ENCODE peak calls at places on chromosomes 3 and 15, in six cellular contexts. J, A, I, L, E and U are unnamed samples.

GRCh38 chr3:128603811-128604447 is 46.7 kb downstream of the RPN1 start:
- DNase-seq in J (no peak), A (no peak), I (no peak), L (no peak), E (no peak), U (no peak)

GRCh38 chr3:21913791-21914190 is 162.8 kb upstream of the ZNF385D start:
- DNase-seq in J (no peak), A (no peak), I (no peak), L (peak; percentile 23), E (no peak), U (peak; percentile 48)

GRCh38 chr3:36600413-36600812 is 163.9 kb downstream of the DCLK3 start:
- DNase-seq in J (no peak), A (no peak), I (no peak), L (no peak), E (no peak), U (no peak)

GRCh38 chr15:44045217-44045616 is 149.9 kb downstream of the FRMD5 start:
- DNase-seq in J (no peak), A (no peak), I (no peak), L (no peak), E (no peak), U (no peak)

GRCh38 chr3:126245811-126246727 is 65.7 kb upstream of the ALDH1L1 start:
- DNase-seq in J (peak; percentile 81), A (peak; percentile 69), I (peak; percentile 61), L (peak; percentile 77), E (peak; percentile 67), U (peak; percentile 59)

GRCh38 chr3:57080171-57080570 is 19.7 kb downstream of the SPATA12 start:
- DNase-seq in J (no peak), A (no peak), I (no peak), L (no peak), E (no peak), U (no peak)

GRCh38 chr3:164903820-164904451 is 174.4 kb downstream of the SI start:
- DNase-seq in J (no peak), A (no peak), I (no peak), L (no peak), E (no peak), U (no peak)

GRCh38 chr15:101172421-101173097 is 79.3 kb downstream of the CHSY1 start:
- DNase-seq in J (no peak), A (no peak), I (no peak), L (no peak), E (no peak), U (peak; percentile 84)

GRCh38 chr3:67906256-67906655 is 251.8 kb upstream of the SUCLG2 start:
- DNase-seq in J (no peak), A (no peak), I (no peak), L (no peak), E (no peak), U (no peak)

GRCh38 chr3:196650740-196651311 is 11.3 kb downstream of the NRROS start:
- DNase-seq in J (peak; percentile 99), A (no peak), I (peak; percentile 95), L (peak; percentile 99), E (peak; percentile 73), U (no peak)

GRCh38 chr3:188274249-188274915 is 120.4 kb downstream of the LPP start:
- DNase-seq in J (peak; percentile 68), A (no peak), I (no peak), L (no peak), E (no peak), U (no peak)

GRCh38 chr3:69541059-69541471 is 155.2 kb upstream of the FRMD4B start:
- DNase-seq in J (no peak), A (no peak), I (peak; percentile 97), L (no peak), E (no peak), U (no peak)

GRCh38 chr15:51403072-51403878 is 61.8 kb downstream of the GLDN start:
- DNase-seq in J (peak; percentile 74), A (no peak), I (peak; percentile 50), L (peak; percentile 69), E (no peak), U (no peak)

GRCh38 chr15:57769266-57769665 is 62.8 kb downstream of the POLR2M start:
- DNase-seq in J (peak; percentile 87), A (no peak), I (no peak), L (peak; percentile 86), E (no peak), U (no peak)

GRCh38 chr15:45276851-45277250 is 24.8 kb downstream of the SLC28A2 start:
- DNase-seq in J (peak; percentile 49), A (no peak), I (peak; percentile 48), L (peak; percentile 38), E (no peak), U (no peak)

GRCh38 chr3:115423170-115423569 is 200.1 kb upstream of the GAP43 start:
- DNase-seq in J (peak; percentile 27), A (no peak), I (peak; percentile 6), L (no peak), E (no peak), U (no peak)

GRCh38 chr3:66442254-66443249 is 58.3 kb downstream of the LRIG1 start:
- DNase-seq in J (peak; percentile 90), A (peak; percentile 82), I (peak; percentile 83), L (peak; percentile 90), E (peak; percentile 76), U (no peak)

GRCh38 chr15:74841761-74842385 is 1.1 kb downstream of the ULK3 start:
- DNase-seq in J (no peak), A (no peak), I (no peak), L (no peak), E (no peak), U (no peak)

GRCh38 chr15:20646529-20647142 is 105.0 kb upstream of the GOLGA6L6 start:
- DNase-seq in J (no peak), A (no peak), I (no peak), L (no peak), E (no peak), U (no peak)

GRCh38 chr15:48695088-48695834 is 49.8 kb upstream of the FBN1 start:
- DNase-seq in J (peak; percentile 95), A (no peak), I (peak; percentile 78), L (peak; percentile 82), E (no peak), U (no peak)

GRCh38 chr3:35141406-35141805 is 497.9 kb upstream of the ARPP21 start:
- DNase-seq in J (no peak), A (no peak), I (no peak), L (peak; percentile 3), E (no peak), U (no peak)

GRCh38 chr3:155870945-155871745 is 695 bp downstream of the GMPS start:
- DNase-seq in J (no peak), A (peak; percentile 57), I (peak; percentile 54), L (no peak), E (peak; percentile 84), U (peak; percentile 55)

GRCh38 chr15:69722924-69723323 is 270.3 kb downstream of the RPLP1 start:
- DNase-seq in J (no peak), A (no peak), I (no peak), L (no peak), E (no peak), U (no peak)

GRCh38 chr3:27568393-27568792 is 84.2 kb upstream of the SLC4A7 start:
- DNase-seq in J (peak; percentile 80), A (no peak), I (peak; percentile 91), L (peak; percentile 74), E (peak; percentile 70), U (no peak)

GRCh38 chr3:173396191-173397041 is 1.1 kb upstream of the NLGN1 start:
- DNase-seq in J (peak; percentile 15), A (no peak), I (peak; percentile 13), L (peak; percentile 3), E (no peak), U (peak; percentile 25)

GRCh38 chr3:125257563-125257962 is 45.0 kb upstream of the SLC12A8 start:
- DNase-seq in J (no peak), A (no peak), I (no peak), L (no peak), E (no peak), U (no peak)

GRCh38 chr3:120742198-120743080 is at the start of the genes GTF2E1 and RABL3:
- DNase-seq in J (peak; percentile 100), A (peak; percentile 97), I (peak; percentile 100), L (peak; percentile 100), E (peak; percentile 96), U (peak; percentile 97)
- TF ChIP-seq CTCF in J (no peak), A (no peak), I (no peak), L (no peak), E (no peak), U (no peak)

GRCh38 chr3:171284308-171285075 is 175.7 kb downstream of the TNIK start:
- DNase-seq in J (peak; percentile 97), A (no peak), I (peak; percentile 89), L (peak; percentile 97), E (no peak), U (no peak)
- H3K4me3 ChIP-seq in J (no peak overlapping the region), A (no peak overlapping the region), I (no peak overlapping the region), L (no peak overlapping the region), E (no peak overlapping the region), U (no peak overlapping the region)

DNA sequence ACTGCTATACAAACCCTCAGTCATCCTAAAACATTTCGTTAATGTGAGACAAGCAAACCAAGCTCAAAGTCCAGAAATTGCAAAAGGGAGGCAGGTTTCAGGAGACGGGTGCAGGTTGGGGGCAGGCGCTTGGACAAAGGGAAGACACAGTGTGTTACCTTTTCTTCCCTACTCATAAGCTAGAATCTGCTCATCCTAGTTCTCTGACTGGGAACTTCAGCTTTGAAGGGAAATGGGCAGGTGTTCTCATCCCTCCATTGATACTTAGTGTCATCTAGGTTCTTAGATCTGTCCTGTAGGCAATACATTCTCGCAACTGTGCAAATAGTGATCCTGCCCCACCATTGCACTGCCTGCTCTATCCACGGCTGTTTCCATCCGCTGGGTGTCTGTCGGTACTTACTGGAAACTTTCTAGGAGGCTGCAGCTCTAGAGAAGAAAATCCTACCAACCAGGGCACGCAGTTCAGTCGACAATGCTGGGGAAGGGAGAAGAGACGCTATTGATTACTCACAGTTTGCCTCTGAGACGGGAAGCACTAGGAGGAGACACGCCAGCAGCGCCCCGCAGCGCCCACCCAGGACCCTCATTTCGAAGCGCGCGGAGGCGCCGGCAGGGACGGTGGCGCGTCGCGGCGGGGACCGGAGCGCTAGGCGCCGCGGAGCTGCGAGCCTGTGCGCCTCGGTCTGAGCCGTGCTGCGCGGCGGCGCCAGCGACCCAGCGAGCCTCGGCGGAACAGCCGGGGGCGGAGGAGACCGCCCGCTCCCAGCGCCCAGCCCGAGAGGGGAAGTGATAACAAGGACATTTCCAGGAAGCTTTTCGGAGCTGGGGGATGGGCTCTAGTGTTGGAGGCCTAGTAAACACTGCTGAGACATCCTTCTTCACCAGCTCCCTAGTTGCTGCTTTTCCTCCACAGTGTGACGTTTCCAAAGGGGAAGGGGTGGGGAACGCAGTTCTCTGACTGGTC is at the start of gene PROS1:
- DNase-seq in J (peak; percentile 91), A (peak; percentile 66), I (peak; percentile 63), L (peak; percentile 93), E (peak; percentile 93), U (peak; percentile 83)
- TF ChIP-seq CTCF in J (peak; percentile 3), A (no peak), I (peak; percentile 11), L (no peak), E (no peak), U (peak; percentile 26)

DNA sequence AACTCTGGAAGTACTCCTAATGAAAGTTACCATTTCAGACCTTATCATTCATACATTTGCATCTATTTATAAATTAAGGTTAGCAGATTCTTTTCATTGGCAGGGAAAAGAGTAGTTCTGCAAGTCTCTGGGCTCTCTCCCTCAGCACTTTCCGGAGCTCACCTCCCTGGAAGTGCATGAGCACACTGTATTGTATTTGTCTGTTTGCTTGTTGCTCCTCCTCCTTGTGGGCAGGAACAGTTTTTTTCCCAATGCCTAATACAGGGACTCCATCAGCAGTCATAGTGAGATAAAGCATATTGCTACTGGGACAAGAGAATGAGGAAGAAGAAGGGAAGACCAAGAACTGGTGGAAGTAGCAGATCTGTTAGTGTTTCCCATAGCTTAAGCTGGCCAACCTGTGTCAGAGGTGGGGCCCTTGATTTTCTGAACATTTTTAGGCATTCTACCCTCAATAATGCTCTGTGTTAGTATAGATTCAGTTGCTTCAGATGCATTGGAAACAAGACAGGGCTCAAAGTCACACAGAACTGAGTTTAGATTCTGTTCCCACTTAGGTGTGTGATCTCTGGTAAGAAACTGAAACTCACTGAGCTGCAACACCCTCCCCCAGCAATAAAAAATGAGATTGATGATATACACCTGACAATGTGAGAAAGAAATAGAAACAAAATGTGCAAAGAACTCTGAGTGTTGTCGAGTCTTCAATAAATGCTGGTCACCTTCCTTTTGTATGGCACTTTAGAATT is 407.8 kb downstream of the TUSC7 start:
- DNase-seq in J (no peak), A (no peak), I (no peak), L (no peak), E (no peak), U (no peak)
- H3K4me3 ChIP-seq in J (no peak overlapping the region), A (no peak overlapping the region), I (no peak overlapping the region), L (no peak overlapping the region), E (no peak overlapping the region), U (no peak overlapping the region)